ENCODE peak calls at places on chromosomes 4 and X, in four cellular contexts. O is K562, Y is HEK293T, E is GM12878. K is an unnamed sample.

GRCh38 chr4:146051724-146052396 is 113.2 kb upstream of the ZNF827 start:
- DNase-seq in O (no peak), Y (no peak), E (no peak), K (no peak)

GRCh38 chr4:1000686-1001260 is 7.6 kb upstream of the SLC26A1 start:
- DNase-seq in O (no peak), Y (no peak), E (no peak), K (no peak)

GRCh38 chr4:152590179-152591031 is 54.5 kb upstream of the FBXW7 start:
- DNase-seq in O (no peak), Y (peak), E (no peak), K (no peak)

GRCh38 chrX:120308959-120309872 is 2.0 kb downstream of the TMEM255A start:
- DNase-seq in O (no peak), Y (peak), E (peak), K (peak)

GRCh38 chr4:23234716-23235115 is 542.0 kb downstream of the GBA3 start:
- DNase-seq in O (peak), Y (no peak), E (no peak), K (no peak)

GRCh38 chrX:150363561-150364346 is 637 bp downstream of the MAMLD1 start:
- DNase-seq in O (no peak), Y (no peak), E (no peak), K (no peak)

GRCh38 chrX:50971390-50971789 is 60.9 kb downstream of the BMP15 start:
- DNase-seq in O (no peak), Y (no peak), E (no peak), K (no peak)

GRCh38 chrX:137227164-137227563 is 193.4 kb upstream of the GPR101 start:
- DNase-seq in O (no peak), Y (no peak), E (no peak), K (no peak)

GRCh38 chrX:45001038-45001437 is 128.1 kb downstream of the KDM6A start:
- DNase-seq in O (no peak), Y (no peak), E (no peak), K (no peak)

GRCh38 chr4:100738388-100739165 is 220.8 kb upstream of the EMCN start:
- DNase-seq in O (no peak), Y (no peak), E (no peak), K (no peak)

GRCh38 chrX:39149761-39150160 is 348.5 kb downstream of the MID1IP1 start:
- DNase-seq in O (peak), Y (peak), E (no peak), K (peak)

GRCh38 chr4:142614621-142615323 is 231.3 kb downstream of the INPP4B start:
- DNase-seq in O (no peak), Y (no peak), E (no peak), K (no peak)

GRCh38 chr4:37742149-37742548 is 56.0 kb upstream of the RELL1 start:
- DNase-seq in O (no peak), Y (no peak), E (no peak), K (peak)
- TF ChIP-seq TARDBP in O (no peak), Y (no peak), E (no peak), K (no peak)

GRCh38 chr4:15920723-15921591 is 17.6 kb downstream of the FGFBP1 start:
- DNase-seq in O (no peak), Y (no peak), E (no peak), K (no peak)
- TF ChIP-seq TARDBP in O (no peak), Y (no peak), E (no peak), K (no peak)

GRCh38 chr4:156596026-156596425 is 375.6 kb downstream of the PDGFC start:
- DNase-seq in O (no peak), Y (no peak), E (no peak), K (no peak)

GRCh38 chr4:156593464-156593863 is 378.1 kb downstream of the PDGFC start:
- DNase-seq in O (no peak), Y (no peak), E (no peak), K (no peak)

GRCh38 chr4:156591679-156592078 is 379.9 kb downstream of the PDGFC start:
- DNase-seq in O (no peak), Y (no peak), E (no peak), K (no peak)

GRCh38 chr4:156595041-156595440 is 376.6 kb downstream of the PDGFC start:
- DNase-seq in O (no peak), Y (no peak), E (no peak), K (no peak)

GRCh38 chr4:156594619-156595018 is 377.0 kb downstream of the PDGFC start:
- DNase-seq in O (no peak), Y (peak), E (no peak), K (no peak)
- TF ChIP-seq TARDBP in O (no peak), Y (no peak), E (no peak), K (no peak)

DNA sequence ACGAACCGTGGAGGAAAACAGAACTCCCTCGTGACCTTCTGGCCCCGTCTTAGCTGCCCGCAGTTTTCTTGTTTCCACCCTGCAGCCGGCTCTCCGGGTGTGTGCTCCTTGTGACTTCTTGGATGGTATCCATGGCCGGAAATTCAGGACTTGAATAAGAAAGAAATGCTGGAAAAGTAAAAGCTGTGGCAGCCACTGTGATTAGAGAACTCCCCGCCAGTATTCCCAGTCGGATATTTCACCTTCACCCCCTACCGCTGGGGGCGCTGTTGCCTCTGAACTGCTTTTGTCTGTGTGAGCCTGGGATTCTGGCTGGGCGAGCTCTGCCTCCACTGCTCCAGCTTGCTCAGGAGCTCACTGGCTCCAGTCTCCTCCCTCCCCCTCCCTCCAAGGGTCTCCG is 41.5 kb upstream of the CYP4V2 start:
- DNase-seq in O (peak), Y (no peak), E (no peak), K (peak)
- TF ChIP-seq TARDBP in O (no peak), Y (no peak), E (no peak), K (no peak)

DNA sequence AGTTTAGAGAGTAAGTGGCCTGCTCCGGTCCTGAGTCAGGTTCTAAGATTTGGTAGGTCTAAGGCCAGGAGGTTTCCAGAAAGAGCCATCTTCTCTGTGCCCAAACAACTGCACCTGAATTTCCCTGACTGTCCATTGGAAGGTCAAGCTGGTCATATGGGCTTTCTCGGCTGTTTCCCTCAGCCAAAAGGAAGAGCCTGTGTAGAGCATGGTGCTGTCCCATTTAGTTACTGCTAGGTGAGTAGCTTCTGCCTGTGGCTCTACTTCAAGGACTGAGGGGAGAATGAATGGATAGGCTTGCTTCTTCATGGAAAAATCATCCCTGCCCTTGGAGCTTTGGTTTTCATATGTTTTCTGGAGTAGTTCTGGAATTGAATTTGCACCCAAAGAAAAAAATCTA is 33.7 kb downstream of the NHSL2 start:
- DNase-seq in O (no peak), Y (no peak), E (no peak), K (no peak)
- TF ChIP-seq TARDBP in O (no peak), Y (no peak), E (no peak), K (no peak)

GRCh38 chr4:19971829-19972228 is 279.9 kb upstream of the SLIT2 start:
- DNase-seq in O (no peak), Y (no peak), E (no peak), K (no peak)
- TF ChIP-seq TARDBP in O (no peak), Y (no peak), E (no peak), K (no peak)

DNA sequence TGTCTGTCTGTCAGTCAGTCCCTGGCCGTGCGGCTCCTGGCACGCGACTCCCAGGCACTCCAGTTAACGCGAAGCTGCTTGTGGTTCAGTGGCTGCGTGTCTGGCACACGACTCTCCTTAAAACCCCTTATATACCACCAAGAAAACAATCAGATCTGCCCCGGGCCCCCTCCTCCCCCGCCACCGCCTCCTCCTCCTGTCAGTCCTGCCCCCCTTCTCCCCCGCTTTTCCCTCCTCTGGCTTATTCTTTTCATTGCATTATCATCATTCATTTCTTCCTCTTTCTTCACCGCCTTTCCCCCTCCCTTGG is at the start of gene NEUROG2:
- DNase-seq in O (no peak), Y (peak), E (no peak), K (no peak)
- TF ChIP-seq TARDBP in O (no peak), Y (no peak), E (no peak), K (no peak)

GRCh38 chr4:42371306-42372063 is 25.8 kb upstream of the SHISA3 start:
- DNase-seq in O (no peak), Y (peak), E (no peak), K (peak)
- TF ChIP-seq TARDBP in O (no peak), Y (no peak), E (no peak), K (no peak)

DNA sequence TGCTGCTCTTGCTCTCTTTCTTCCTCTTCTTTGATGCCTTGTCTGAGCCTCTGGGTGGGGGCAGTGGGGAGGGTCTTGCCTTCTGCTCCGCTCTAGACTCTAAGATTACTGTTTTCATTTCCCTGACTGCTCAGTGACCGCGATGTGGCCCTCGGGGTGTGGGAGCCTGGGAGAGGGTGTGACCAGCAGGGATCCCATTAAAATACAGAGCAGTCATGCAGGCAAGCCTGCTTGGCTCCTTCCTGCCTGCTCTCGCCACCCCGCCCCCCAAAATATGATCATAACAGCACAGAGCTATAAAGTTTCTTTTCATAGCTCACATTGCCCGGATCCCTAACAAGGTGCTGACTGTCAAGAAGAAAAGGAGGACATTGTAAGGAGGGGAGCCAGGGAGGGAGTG is 333.0 kb downstream of the RAB28 start:
- DNase-seq in O (no peak), Y (no peak), E (no peak), K (no peak)
- TF ChIP-seq TARDBP in O (no peak), Y (no peak), E (no peak), K (no peak)